ENCODE peak calls at places on chromosomes 3 and 15, in five cellular contexts. G is lower leg skin, L is heart left ventricle, E is GM12878, O is IMR-90. H is an unnamed sample.

GRCh38 chr3:96700322-96701315 is 113.8 kb upstream of the EPHA6 start:
- DNase-seq in G (no peak), L (no peak), E (no peak), O (no peak), H (no peak)

GRCh38 chr3:39088889-39089288 is 18.5 kb downstream of the GORASP1 start:
- DNase-seq in G (no peak), L (no peak), E (no peak), O (peak), H (no peak)

GRCh38 chr3:138862924-138863775 is 28.4 kb upstream of the PIK3CB start:
- DNase-seq in G (no peak), L (no peak), E (no peak), O (peak), H (no peak)

GRCh38 chr3:66816110-66816761 is 181.9 kb upstream of the KBTBD8 start:
- DNase-seq in G (no peak), L (no peak), E (no peak), O (peak), H (no peak)

GRCh38 chr3:126498936-126499335 is 18.6 kb downstream of the UROC1 start:
- DNase-seq in G (no peak), L (no peak), E (no peak), O (no peak), H (no peak)

GRCh38 chr3:56467801-56468183 is 475 bp downstream of the ERC2 start:
- DNase-seq in G (no peak), L (no peak), E (no peak), O (no peak), H (no peak)

GRCh38 chr3:14289590-14290453 is 111.2 kb downstream of the LSM3 start:
- DNase-seq in G (no peak), L (peak), E (no peak), O (peak), H (no peak)

GRCh38 chr3:99579246-99579645 is 59.1 kb upstream of the COL8A1 start:
- DNase-seq in G (no peak), L (no peak), E (no peak), O (peak), H (no peak)

GRCh38 chr3:116981088-116981487 is 271.5 kb downstream of the TUSC7 start:
- DNase-seq in G (no peak), L (no peak), E (no peak), O (no peak), H (no peak)

GRCh38 chr3:24299801-24300626 is 194.6 kb downstream of the THRB start:
- DNase-seq in G (no peak), L (no peak), E (no peak), O (peak), H (no peak)

GRCh38 chr3:50222169-50222528 is 13.9 kb upstream of the GNAI2 start:
- DNase-seq in G (no peak), L (no peak), E (no peak), O (no peak), H (no peak)

GRCh38 chr15:68487087-68487843 is 55.3 kb upstream of the ITGA11 start:
- DNase-seq in G (peak), L (no peak), E (no peak), O (peak), H (no peak)

GRCh38 chr15:32872606-32873291 is 154.9 kb downstream of the GREM1 start:
- DNase-seq in G (no peak), L (peak), E (no peak), O (peak), H (peak)

GRCh38 chr3:180612363-180612762 is 10.4 kb downstream of the TTC14 start:
- DNase-seq in G (no peak), L (no peak), E (no peak), O (no peak), H (no peak)

GRCh38 chr15:58043192-58043903 is 22.2 kb downstream of the ALDH1A2 start:
- DNase-seq in G (no peak), L (peak), E (no peak), O (peak), H (peak)

GRCh38 chr15:60062826-60063225 is 58.7 kb downstream of the FOXB1 start:
- DNase-seq in G (no peak), L (no peak), E (no peak), O (peak), H (no peak)

GRCh38 chr3:157695586-157695985 is 192.4 kb upstream of the VEPH1 start:
- DNase-seq in G (no peak), L (no peak), E (no peak), O (no peak), H (no peak)

GRCh38 chr3:54206874-54207273 is 84.5 kb downstream of the CACNA2D3 start:
- DNase-seq in G (no peak), L (no peak), E (no peak), O (no peak), H (no peak)

GRCh38 chr3:82293867-82294266 is 532.4 kb upstream of the GBE1 start:
- DNase-seq in G (no peak), L (no peak), E (peak), O (no peak), H (no peak)

GRCh38 chr3:42056840-42057239 is 34.3 kb upstream of the TRAK1 start:
- DNase-seq in G (peak), L (no peak), E (no peak), O (no peak), H (no peak)

GRCh38 chr3:9951962-9952805 is at the start of gene PRRT3:
- DNase-seq in G (no peak), L (no peak), E (no peak), O (peak), H (peak)

GRCh38 chr15:75693501-75694240 is 19.0 kb downstream of the CSPG4 start:
- DNase-seq in G (no peak), L (no peak), E (no peak), O (peak), H (no peak)

GRCh38 chr15:26179906-26180305 is 316.8 kb upstream of the ATP10A start:
- DNase-seq in G (no peak), L (no peak), E (no peak), O (no peak), H (no peak)

GRCh38 chr15:45842151-45842550 is 207.3 kb downstream of the SQOR start:
- DNase-seq in G (no peak), L (no peak), E (no peak), O (no peak), H (no peak)

GRCh38 chr15:22811640-22812039 is 25.2 kb downstream of the NIPA1 start:
- DNase-seq in G (peak), L (no peak), E (no peak), O (peak), H (no peak)

GRCh38 chr3:160808838-160809237 is 52.8 kb downstream of the PPM1L start:
- DNase-seq in G (no peak), L (peak), E (no peak), O (no peak), H (no peak)

GRCh38 chr15:89802986-89803820 is 11.4 kb downstream of the ANPEP start:
- DNase-seq in G (no peak), L (no peak), E (no peak), O (no peak), H (no peak)

GRCh38 chr15:89806217-89806564 is 8.5 kb downstream of the ANPEP start:
- DNase-seq in G (no peak), L (no peak), E (no peak), O (no peak), H (no peak)

GRCh38 chr15:89805241-89806216 is 9.1 kb downstream of the ANPEP start:
- DNase-seq in G (no peak), L (no peak), E (no peak), O (no peak), H (no peak)

GRCh38 chr15:89802231-89802928 is 12.3 kb downstream of the ANPEP start:
- DNase-seq in G (no peak), L (peak), E (no peak), O (no peak), H (no peak)

GRCh38 chr15:89803941-89804800 is 10.5 kb downstream of the ANPEP start:
- DNase-seq in G (no peak), L (no peak), E (no peak), O (no peak), H (no peak)
- TF ChIP-seq POLR2A in G (no peak), L (no peak), E (no peak), O (no peak), H (no peak)

DNA sequence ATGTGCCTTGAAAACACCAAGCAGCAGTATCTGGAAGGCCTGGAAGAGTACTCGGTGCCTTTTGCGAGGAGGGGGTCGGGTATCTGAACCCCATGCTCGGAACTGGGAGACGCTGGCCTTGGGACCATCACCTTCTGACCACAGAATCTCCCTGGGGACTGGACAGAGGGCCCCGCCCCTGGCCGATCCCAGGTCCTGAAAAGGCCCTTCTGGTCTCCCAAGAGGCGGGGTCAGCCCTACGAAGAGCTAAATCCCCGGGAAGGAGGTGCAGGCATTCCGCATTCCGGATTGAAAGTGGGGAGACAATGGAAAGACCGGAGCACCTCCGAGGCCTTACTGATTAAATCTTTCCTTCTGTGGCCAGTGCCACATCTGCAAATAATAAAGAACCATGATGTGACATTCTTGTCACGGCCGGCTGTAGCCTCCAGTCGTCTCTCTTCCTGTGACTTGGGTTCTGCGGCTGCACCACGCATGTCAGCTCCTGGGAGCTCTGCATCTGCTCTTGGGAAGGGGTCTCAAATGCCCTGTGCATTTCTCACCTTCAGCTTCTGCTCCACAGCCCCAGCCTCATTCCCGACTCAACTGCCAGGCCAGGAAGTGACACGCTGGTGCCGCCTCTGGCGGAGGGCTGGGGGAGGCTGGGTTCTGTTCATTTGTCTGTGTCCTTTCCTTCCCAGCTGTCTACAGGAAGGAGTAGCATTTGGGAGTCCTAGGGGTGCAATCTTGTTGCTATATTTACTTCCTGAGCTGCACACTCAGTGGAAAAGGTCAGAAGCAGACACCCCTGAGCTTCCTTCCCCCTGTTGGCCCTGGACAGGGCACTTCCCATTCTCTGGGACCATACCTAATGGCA is 173.5 kb downstream of the KLF13 start:
- DNase-seq in G (no peak), L (no peak), E (no peak), O (no peak), H (no peak)
- H3K4me3 ChIP-seq in G (no peak), L (no peak), E (no peak), O (no peak), H (no peak)

GRCh38 chr15:43792761-43793493 is 807 bp downstream of the SERF2 start:
- DNase-seq in G (no peak), L (peak), E (no peak), O (peak), H (no peak)
- TF ChIP-seq POLR2A in G (no peak), L (no peak), E (peak), O (no peak), H (no peak)

GRCh38 chr3:93910085-93910484 is 63.6 kb downstream of the PROS1 start:
- DNase-seq in G (no peak), L (no peak), E (no peak), O (no peak), H (no peak)
- H3K4me3 ChIP-seq in G (no peak), L (no peak), E (no peak), O (no peak), H (no peak)

GRCh38 chr3:170054204-170054603 is 16.4 kb downstream of the GPR160 start:
- DNase-seq in G (no peak), L (no peak), E (no peak), O (no peak), H (no peak)

GRCh38 chr3:170057550-170057949 is 19.8 kb downstream of the GPR160 start:
- DNase-seq in G (no peak), L (no peak), E (no peak), O (no peak), H (no peak)

GRCh38 chr3:170052398-170052797 is 14.6 kb downstream of the GPR160 start:
- DNase-seq in G (no peak), L (no peak), E (no peak), O (no peak), H (no peak)

GRCh38 chr3:170056710-170057454 is 19.1 kb downstream of the GPR160 start:
- DNase-seq in G (no peak), L (no peak), E (peak), O (no peak), H (no peak)

GRCh38 chr3:170055209-170055608 is 17.4 kb downstream of the GPR160 start:
- DNase-seq in G (no peak), L (no peak), E (peak), O (peak), H (no peak)
- TF ChIP-seq POLR2A in G (no peak), L (no peak), E (peak), O (no peak), H (no peak)

GRCh38 chr15:64634576-64635485 is 140.6 kb downstream of the RBPMS2 start:
- DNase-seq in G (no peak), L (no peak), E (peak), O (no peak), H (no peak)
- H3K4me3 ChIP-seq in G (no peak), L (no peak), E (peak), O (no peak), H (no peak)

DNA sequence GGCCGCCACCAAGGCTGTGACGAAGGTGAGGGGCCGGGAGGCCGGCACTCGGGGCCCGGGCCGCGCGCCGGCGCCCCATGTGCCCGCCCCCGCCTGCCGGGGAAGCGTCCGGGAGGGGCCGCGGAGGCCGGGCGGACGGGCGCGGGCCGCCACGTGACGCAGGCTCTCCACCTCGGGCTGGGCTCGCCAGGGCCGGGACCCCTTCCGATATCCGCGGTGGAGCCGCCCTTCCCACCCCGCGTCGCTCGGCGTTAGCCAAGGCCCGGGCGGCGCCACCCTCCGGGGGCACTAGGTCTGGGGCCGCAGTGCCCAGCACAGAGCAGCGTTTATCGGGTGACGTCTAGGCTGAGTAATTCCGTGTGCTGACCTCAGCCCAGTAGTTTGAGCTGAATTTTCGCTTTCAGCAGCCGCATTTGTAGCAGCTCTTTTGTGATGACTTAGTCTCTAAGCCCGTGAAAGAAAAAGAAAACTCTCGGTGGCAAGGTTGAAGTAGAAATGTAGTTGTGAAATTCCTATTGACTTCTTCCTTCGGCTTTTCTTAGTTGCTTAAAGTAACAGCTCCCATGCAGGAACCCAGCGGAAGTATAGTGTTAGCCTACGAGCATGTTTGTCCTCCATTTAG is 885 bp downstream of the CDV3 start:
- DNase-seq in G (peak), L (peak), E (peak), O (peak), H (peak)
- TF ChIP-seq POLR2A in G (no peak), L (peak), E (peak), O (peak), H (peak)

GRCh38 chr3:29335921-29336320 is 55.0 kb downstream of the RBMS3 start:
- DNase-seq in G (no peak), L (no peak), E (no peak), O (no peak), H (no peak)
- H3K4me3 ChIP-seq in G (no peak), L (peak), E (no peak), O (no peak), H (peak)

H was measured in ovary.